ENCODE peak calls at places on chromosomes 13 and 19, in ten cellular contexts. A is activated T-helper 1 cell treated with Interleukin-2 at 50 U/mL for 16 hours, H is LoVo, C is fibroblast of mammary gland, N is myocyte, R is NCI-H526, F is T-helper 17 cell, D is NCI-H774, Q is type B pancreatic cell, W is NCI-H510A. X is an unnamed sample.

GRCh38 chr19:15871570-15871969 is 26.3 kb downstream of the CYP4F2 start:
- DNase-seq in A (no peak), H (no peak), C (no peak), N (no peak), R (peak), F (no peak), D (no peak), Q (no peak), W (no peak), X (no peak)

GRCh38 chr19:40756502-40757110 is 5.6 kb downstream of the SNRPA start:
- DNase-seq in A (no peak), H (no peak), C (no peak), N (no peak), R (no peak), F (no peak), D (no peak), Q (no peak), W (no peak), X (no peak)

GRCh38 chr13:109383683-109384082 is 402.7 kb downstream of the IRS2 start:
- DNase-seq in A (no peak), H (peak), C (peak), N (no peak), R (no peak), F (no peak), D (no peak), Q (no peak), W (no peak), X (peak)

GRCh38 chr19:18503971-18504885 is 17.6 kb downstream of the ELL start:
- DNase-seq in A (no peak), H (no peak), C (no peak), N (peak), R (peak), F (no peak), D (no peak), Q (no peak), W (peak), X (peak)

GRCh38 chr19:1259873-1260748 is 9.0 kb upstream of the CIRBP start:
- DNase-seq in A (no peak), H (no peak), C (no peak), N (no peak), R (no peak), F (no peak), D (no peak), Q (no peak), W (no peak), X (peak)

GRCh38 chr13:101529419-101529818 is 76.9 kb downstream of the ITGBL1 start:
- DNase-seq in A (no peak), H (no peak), C (peak), N (peak), R (no peak), F (no peak), D (no peak), Q (no peak), W (no peak), X (peak)

GRCh38 chr13:81987677-81988357 is 1646.9 kb upstream of the SPRY2 start:
- DNase-seq in A (no peak), H (no peak), C (no peak), N (no peak), R (no peak), F (no peak), D (no peak), Q (no peak), W (no peak), X (no peak)

GRCh38 chr13:79589605-79590511 is 108.9 kb downstream of the NDFIP2 start:
- DNase-seq in A (no peak), H (no peak), C (peak), N (peak), R (no peak), F (no peak), D (no peak), Q (no peak), W (no peak), X (no peak)

GRCh38 chr19:23241433-23241832 is 8.8 kb downstream of the ZNF724 start:
- DNase-seq in A (no peak), H (no peak), C (no peak), N (peak), R (no peak), F (no peak), D (no peak), Q (no peak), W (no peak), X (no peak)

GRCh38 chr19:14476663-14477401 is 1.7 kb upstream of the PTGER1 start:
- DNase-seq in A (no peak), H (peak), C (peak), N (peak), R (peak), F (no peak), D (no peak), Q (no peak), W (no peak), X (peak)